ENCODE peak calls at places on chromosomes 2 and 18, in four cellular contexts. D, R, I and H are unnamed samples.

GRCh38 chr2:96542357-96542977 is 5.9 kb downstream of the ARID5A start:
- DNase-seq in R (no peak), D (no peak), I (no peak), H (no peak)

GRCh38 chr2:24909555-24910177 is 10.4 kb downstream of the ADCY3 start:
- DNase-seq in R (peak), I (no peak), D (no peak), H (no peak)

GRCh38 chr2:66251520-66251919 is 183.4 kb upstream of the MEIS1 start:
- DNase-seq in I (no peak), R (no peak), D (no peak), H (no peak)

GRCh38 chr2:172288603-172289002 is 138.8 kb upstream of the ITGA6 start:
- DNase-seq in I (no peak), D (no peak), R (peak), H (no peak)

GRCh38 chr2:201891676-201892075 is 85.3 kb downstream of the CDK15 start:
- DNase-seq in R (no peak), D (no peak), I (no peak), H (no peak)

GRCh38 chr2:120326048-120326447 is 19.9 kb upstream of the INHBB start:
- DNase-seq in D (no peak), I (no peak), R (no peak), H (no peak)

GRCh38 chr2:237665713-237666143 is 38.3 kb downstream of the LRRFIP1 start:
- DNase-seq in D (no peak), R (no peak), I (no peak), H (no peak)

GRCh38 chr18:44979813-44980212 is 299.1 kb downstream of the SETBP1 start:
- DNase-seq in D (no peak), I (no peak), R (no peak), H (no peak)

GRCh38 chr2:6917761-6918421 is 679 bp downstream of the RNF144A start:
- DNase-seq in D (peak), I (no peak), R (no peak), H (no peak)

GRCh38 chr2:229445013-229445412 is 173.9 kb upstream of the PID1 start:
- DNase-seq in I (peak), R (peak), D (no peak), H (peak)

GRCh38 chr2:108907822-108908716 is 81.0 kb downstream of the EDAR start:
- DNase-seq in D (no peak), I (no peak), R (no peak), H (no peak)

GRCh38 chr2:144890828-144891227 is 370.9 kb upstream of the ZEB2 start:
- DNase-seq in I (no peak), D (no peak), R (peak), H (peak)

GRCh38 chr2:114118088-114118487 is 228.2 kb downstream of the ACTR3 start:
- DNase-seq in D (no peak), R (no peak), I (no peak), H (no peak)

GRCh38 chr18:49459404-49460171 is 857 bp downstream of the DYM start:
- DNase-seq in D (no peak), I (no peak), R (peak), H (no peak)

GRCh38 chr2:156399950-156400703 is 36.1 kb upstream of the GPD2 start:
- DNase-seq in I (no peak), D (peak), R (peak), H (peak)

GRCh38 chr2:181680055-181680936 is at the start of gene NEUROD1:
- DNase-seq in R (no peak), I (no peak), D (no peak), H (no peak)

GRCh38 chr2:47038656-47039501 is 116.2 kb downstream of the STPG4 start:
- DNase-seq in I (no peak), D (no peak), R (peak), H (no peak)

GRCh38 chr2:72722492-72723090 is 103.2 kb downstream of the EXOC6B start:
- DNase-seq in R (peak), D (no peak), I (peak), H (peak)

GRCh38 chr2:41998201-41998781 is 49.5 kb upstream of the PKDCC start:
- DNase-seq in R (no peak), I (no peak), D (no peak), H (no peak)

GRCh38 chr2:241798631-241799521 is 10.1 kb upstream of the NEU4 start:
- DNase-seq in D (peak), R (no peak), I (no peak), H (no peak)

GRCh38 chr2:157497603-157498314 is 53.9 kb upstream of the CYTIP start:
- DNase-seq in R (peak), I (peak), D (no peak), H (no peak)

GRCh38 chr18:10032331-10032979 is 118.6 kb downstream of the VAPA start:
- DNase-seq in D (no peak), R (peak), I (no peak), H (no peak)

GRCh38 chr2:8204691-8205090 is 477.2 kb upstream of the ID2 start:
- DNase-seq in R (no peak), I (no peak), D (no peak), H (no peak)

GRCh38 chr18:48337053-48337452 is 72.1 kb downstream of the ZBTB7C start:
- DNase-seq in D (no peak), R (no peak), I (no peak), H (no peak)

GRCh38 chr18:78586596-78586995 is 393.0 kb upstream of the SALL3 start:
- DNase-seq in I (no peak), R (no peak), D (no peak), H (no peak)

GRCh38 chr2:162710282-162710891 is 128.2 kb downstream of the KCNH7 start:
- DNase-seq in R (peak), I (no peak), D (peak), H (no peak)

GRCh38 chr2:105576440-105577241 is 168.1 kb upstream of the NCK2 start:
- DNase-seq in I (peak), R (peak), D (no peak), H (no peak)

GRCh38 chr2:159711562-159712193 is 628 bp upstream of the MARCHF7 start:
- DNase-seq in D (no peak), I (peak), R (no peak), H (no peak)